ENCODE peak calls at places on chromosomes 1 and 21, in eight cellular contexts. A is stimulated activated CD4-positive, alpha-beta T cell treated with anti-CD3 and anti-CD28 coated beads, Interleukin-12 subunit alpha, Interleukin-12 subunit beta, amount 100 ng/mL, for 4 hours; Y is activated T-helper 1 cell treated with Interleukin-2 at 50 U/mL for 16 hours; K is NCI-H2081; H is hepatic stellate cell; D is iPS DF 19.7; W is fibroblast of pulmonary artery; Q is NCI-H1417. X is an unnamed sample.

GRCh38 chr1:176894450-176894849 is 270.1 kb downstream of the ASTN1 start:
- DNase-seq in A (no peak), Y (no peak), K (no peak), H (no peak), D (no peak), W (no peak), Q (no peak), X (no peak)

GRCh38 chr1:204295666-204296065 is 64.1 kb downstream of the PLEKHA6 start:
- DNase-seq in A (no peak), Y (no peak), K (no peak), H (no peak), D (no peak), W (no peak), Q (no peak), X (no peak)

GRCh38 chr1:153507926-153508583 is 27.7 kb downstream of the S100A6 start:
- DNase-seq in A (no peak), Y (no peak), K (no peak), H (no peak), D (no peak), W (no peak), Q (no peak), X (no peak)

GRCh38 chr1:66334311-66334710 is 199.6 kb upstream of the SGIP1 start:
- DNase-seq in A (no peak), Y (no peak), K (no peak), H (no peak), D (no peak), W (no peak), Q (no peak), X (no peak)

GRCh38 chr1:2046225-2046917 is 3.8 kb upstream of the PRKCZ start:
- DNase-seq in A (peak; percentile 45), Y (no peak), K (peak; percentile 25), H (no peak), D (peak; percentile 42), W (peak; percentile 29), Q (peak; percentile 46), X (no peak)

GRCh38 chr1:203379831-203380230 is 28.9 kb upstream of the FMOD start:
- DNase-seq in A (no peak), Y (no peak), K (no peak), H (no peak), D (no peak), W (peak; percentile 49), Q (no peak), X (no peak)

GRCh38 chr1:213244664-213245091 is 193.6 kb downstream of the RPS6KC1 start:
- DNase-seq in A (peak; percentile 0), Y (no peak), K (peak; percentile 62), H (peak; percentile 4), D (no peak), W (peak; percentile 77), Q (peak; percentile 42), X (no peak)

GRCh38 chr1:209855623-209856022 is 27.9 kb downstream of the UTP25 start:
- DNase-seq in A (no peak), Y (no peak), K (no peak), H (no peak), D (no peak), W (no peak), Q (no peak), X (no peak)

GRCh38 chr1:44318097-44319088 is 36.7 kb downstream of the ERI3 start:
- DNase-seq in A (peak; percentile 33), Y (no peak), K (peak; percentile 75), H (peak; percentile 61), D (peak; percentile 64), W (peak; percentile 51), Q (peak; percentile 13), X (peak; percentile 23)

GRCh38 chr1:14521602-14522001 is 76.9 kb upstream of the KAZN start:
- DNase-seq in A (no peak), Y (no peak), K (no peak), H (no peak), D (no peak), W (peak; percentile 44), Q (no peak), X (no peak)

GRCh38 chr1:28737245-28738137 is 751 bp downstream of the YTHDF2 start:
- DNase-seq in A (peak; percentile 49), Y (peak; percentile 30), K (peak; percentile 53), H (peak; percentile 52), D (peak; percentile 33), W (peak; percentile 62), Q (peak; percentile 82), X (peak; percentile 14)

GRCh38 chr1:60273185-60273584 is 199.6 kb upstream of the C1orf87 start:
- DNase-seq in A (no peak), Y (no peak), K (no peak), H (no peak), D (no peak), W (peak; percentile 27), Q (no peak), X (no peak)

GRCh38 chr1:89363196-89363595 is 663 bp upstream of the GBP6 start:
- DNase-seq in A (no peak), Y (no peak), K (no peak), H (no peak), D (no peak), W (peak; percentile 7), Q (no peak), X (no peak)

GRCh38 chr1:232844791-232845190 is 39.6 kb downstream of the MAP10 start:
- DNase-seq in A (no peak), Y (no peak), K (no peak), H (no peak), D (no peak), W (peak; percentile 26), Q (no peak), X (no peak)

GRCh38 chr21:35024071-35024420 is 25.1 kb downstream of the RUNX1 start:
- DNase-seq in A (no peak), Y (no peak), K (no peak), H (no peak), D (no peak), W (no peak), Q (no peak), X (no peak)

GRCh38 chr1:159867322-159868064 is 5.0 kb upstream of the VSIG8 start:
- DNase-seq in A (no peak), Y (no peak), K (peak; percentile 67), H (no peak), D (no peak), W (peak; percentile 53), Q (peak; percentile 74), X (no peak)

GRCh38 chr1:223250632-223251015 is 107.6 kb upstream of the TLR5 start:
- DNase-seq in A (no peak), Y (no peak), K (no peak), H (no peak), D (no peak), W (no peak), Q (no peak), X (no peak)

GRCh38 chr1:244106837-244107491 is 55.9 kb downstream of the ZBTB18 start:
- DNase-seq in A (no peak), Y (no peak), K (peak; percentile 6), H (no peak), D (no peak), W (no peak), Q (peak; percentile 57), X (no peak)

X was measured in central memory CD8-positive, alpha-beta T cell.